ENCODE peak calls at places on chromosomes 13 and 19, in six cellular contexts. Q is HepG2, N is HL-60, Z is GM12878, F is K562, U is H1. J is an unnamed sample.

GRCh38 chr19:37855098-37855497 is 51.3 kb downstream of the WDR87 start:
- DNase-seq in Q (no peak), N (no peak), Z (no peak), F (no peak), U (no peak), J (peak)

GRCh38 chr19:33125929-33126388 is 6.0 kb upstream of the WDR88 start:
- DNase-seq in Q (peak), N (peak), Z (peak), F (peak), U (no peak), J (peak)

GRCh38 chr13:24540236-24541126 is 27.9 kb upstream of the PARP4 start:
- DNase-seq in Q (peak), N (no peak), Z (no peak), F (peak), U (peak), J (peak)

GRCh38 chr19:17379221-17379631 is 2.1 kb upstream of the PLVAP start:
- DNase-seq in Q (no peak), N (no peak), Z (no peak), F (no peak), U (no peak), J (no peak)

GRCh38 chr19:49499030-49499670 is 2.9 kb downstream of the RPS11 start:
- DNase-seq in Q (no peak), N (no peak), Z (no peak), F (no peak), U (no peak), J (no peak)

GRCh38 chr19:34556500-34556899 is 74.9 kb downstream of the WTIP start:
- DNase-seq in Q (peak), N (no peak), Z (no peak), F (peak), U (no peak), J (no peak)

GRCh38 chr19:14416743-14417214 is 2.4 kb downstream of the DDX39A start:
- DNase-seq in Q (no peak), N (no peak), Z (no peak), F (no peak), U (no peak), J (no peak)

GRCh38 chr19:3606690-3607289 is at the start of gene TBXA2R:
- DNase-seq in Q (no peak), N (no peak), Z (no peak), F (peak), U (no peak), J (peak)

GRCh38 chr13:47216176-47216822 is 319.4 kb upstream of the HTR2A start:
- DNase-seq in Q (no peak), N (no peak), Z (no peak), F (no peak), U (no peak), J (no peak)

GRCh38 chr13:110070511-110071120 is 236.3 kb downstream of the COL4A1 start:
- DNase-seq in Q (no peak), N (no peak), Z (no peak), F (no peak), U (no peak), J (no peak)

GRCh38 chr19:29482855-29483640 is 42.7 kb upstream of the VSTM2B start:
- DNase-seq in Q (no peak), N (no peak), Z (no peak), F (no peak), U (no peak), J (no peak)

GRCh38 chr19:2546128-2547032 is 70.5 kb downstream of the GADD45B start:
- DNase-seq in Q (peak), N (peak), Z (no peak), F (no peak), U (no peak), J (no peak)

GRCh38 chr13:49580980-49581680 is 4.2 kb downstream of the RCBTB1 start:
- DNase-seq in Q (no peak), N (no peak), Z (no peak), F (no peak), U (no peak), J (no peak)

GRCh38 chr13:90717451-90717936 is 630.0 kb upstream of the MIR17HG start:
- DNase-seq in Q (no peak), N (no peak), Z (no peak), F (no peak), U (no peak), J (no peak)

GRCh38 chr19:39446365-39447084 is 1.1 kb downstream of the SUPT5H start:
- DNase-seq in Q (no peak), N (no peak), Z (no peak), F (no peak), U (no peak), J (no peak)

GRCh38 chr13:29844441-29844840 is 6.0 kb downstream of the UBL3 start:
- DNase-seq in Q (no peak), N (no peak), Z (no peak), F (no peak), U (no peak), J (no peak)

GRCh38 chr19:2602391-2603181 is 99.9 kb downstream of the GNG7 start:
- DNase-seq in Q (no peak), N (no peak), Z (no peak), F (no peak), U (no peak), J (peak)

GRCh38 chr13:113176292-113176691 is 17.8 kb downstream of the PROZ start:
- DNase-seq in Q (no peak), N (no peak), Z (no peak), F (no peak), U (no peak), J (no peak)

GRCh38 chr13:40273173-40274000 is 393.1 kb downstream of the FOXO1 start:
- DNase-seq in Q (no peak), N (no peak), Z (no peak), F (no peak), U (no peak), J (no peak)

GRCh38 chr19:44356383-44357111 is at the start of gene ZNF112:
- DNase-seq in Q (peak), N (no peak), Z (peak), F (peak), U (peak), J (peak)

GRCh38 chr13:20161275-20161950 is 561 bp upstream of the GJA3 start:
- DNase-seq in Q (no peak), N (no peak), Z (no peak), F (no peak), U (no peak), J (peak)

GRCh38 chr19:5150331-5150901 is 181.5 kb downstream of the KDM4B start:
- DNase-seq in Q (no peak), N (no peak), Z (no peak), F (no peak), U (no peak), J (no peak)

GRCh38 chr13:114135731-114136171 is 3.3 kb upstream of the RASA3 start:
- DNase-seq in Q (no peak), N (no peak), Z (no peak), F (no peak), U (no peak), J (no peak)

GRCh38 chr19:3981736-3982681 is 3.3 kb downstream of the EEF2 start:
- DNase-seq in Q (no peak), N (peak), Z (no peak), F (no peak), U (no peak), J (peak)

GRCh38 chr13:98310485-98311199 is 133.6 kb upstream of the RNF113B start:
- DNase-seq in Q (peak), N (no peak), Z (no peak), F (no peak), U (no peak), J (no peak)
- TF ChIP-seq GABPA in Q (peak), N (no peak), Z (no peak), F (no peak), U (no peak), J (no peak)

DNA sequence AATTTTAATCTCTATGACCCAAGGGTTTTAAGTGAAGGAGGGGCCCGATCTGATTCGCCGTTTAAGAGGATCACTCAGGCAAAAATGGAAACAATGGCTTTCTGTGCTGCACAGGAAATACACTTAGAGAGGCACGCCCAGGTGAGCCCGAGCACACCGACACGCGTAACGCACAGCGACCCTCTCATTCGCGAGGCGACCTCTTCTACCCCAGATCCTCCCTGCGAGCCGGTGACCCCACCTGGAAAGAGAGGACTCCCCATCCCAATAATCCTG is 216 bp downstream of the SH2D3A start:
- DNase-seq in Q (peak), N (no peak), Z (no peak), F (peak), U (no peak), J (no peak)
- TF ChIP-seq GABPA in Q (no peak), N (no peak), Z (no peak), F (no peak), U (no peak), J (no peak)

DNA sequence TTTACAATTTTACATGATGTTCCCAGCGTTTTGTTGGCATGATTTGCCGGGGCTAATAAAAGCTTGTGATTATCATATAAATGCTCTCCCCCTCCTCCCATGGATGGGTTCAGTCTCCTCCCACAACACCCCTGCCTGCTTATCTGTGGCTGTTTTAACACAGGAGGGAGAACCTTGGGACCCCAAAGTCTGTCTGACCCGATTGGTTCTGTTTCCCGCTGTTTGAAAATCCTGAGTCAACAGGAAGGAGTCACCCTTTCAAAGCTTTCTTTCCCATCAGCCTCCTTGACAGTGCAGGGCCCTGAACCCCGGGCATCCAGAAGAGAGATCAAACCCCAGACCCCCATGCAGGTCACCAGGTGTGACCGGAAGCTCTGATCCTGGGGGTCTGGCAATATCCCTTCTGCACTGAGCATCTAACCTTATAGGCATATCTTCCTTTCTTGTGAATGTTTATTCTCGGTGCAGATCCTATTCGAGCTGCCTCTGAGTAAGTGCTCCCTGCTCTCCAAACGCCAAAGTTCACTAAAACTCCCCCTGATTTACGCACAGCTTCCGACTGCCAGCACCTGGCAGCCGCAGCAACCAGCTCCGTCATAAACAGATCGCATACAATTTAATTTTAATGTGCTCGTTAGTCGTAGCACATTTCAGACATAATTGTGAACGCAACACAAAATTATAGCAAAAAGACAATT is 74.8 kb downstream of the TSHZ3 start:
- DNase-seq in Q (no peak), N (no peak), Z (no peak), F (no peak), U (no peak), J (no peak)
- TF ChIP-seq GABPA in Q (no peak), N (no peak), Z (no peak), F (no peak), U (no peak), J (no peak)

GRCh38 chr13:101576977-101577376 is 124.5 kb downstream of the ITGBL1 start:
- DNase-seq in Q (peak), N (no peak), Z (no peak), F (no peak), U (no peak), J (no peak)
- TF ChIP-seq GABPA in Q (no peak), N (no peak), Z (no peak), F (no peak), U (no peak), J (no peak)

DNA sequence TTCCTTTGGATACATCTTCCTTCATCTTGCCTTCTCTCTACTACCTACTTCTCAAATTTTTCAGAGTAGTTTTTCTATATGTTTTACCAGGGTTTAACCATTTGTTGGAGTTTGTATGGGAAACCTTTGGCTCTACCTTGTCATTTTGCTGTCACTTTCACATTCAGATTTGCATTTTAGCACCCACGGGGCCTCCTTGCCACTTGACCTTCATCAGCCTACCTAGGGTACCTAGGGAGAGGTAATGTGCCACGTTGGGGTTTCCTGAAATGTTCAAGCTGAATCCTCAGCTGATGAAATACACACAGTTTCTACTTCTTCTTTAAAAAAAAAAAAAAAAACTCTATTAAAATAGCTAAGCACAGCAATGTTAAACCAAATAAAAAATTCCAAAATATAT is 5.2 kb upstream of the USP12 start:
- DNase-seq in Q (no peak), N (no peak), Z (no peak), F (no peak), U (no peak), J (no peak)
- TF ChIP-seq GABPA in Q (no peak), N (no peak), Z (no peak), F (no peak), U (no peak), J (no peak)

GRCh38 chr19:343941-344624 is 513 bp downstream of the MIER2 start:
- DNase-seq in Q (no peak), N (no peak), Z (no peak), F (peak), U (no peak), J (peak)
- TF ChIP-seq GABPA in Q (no peak), N (no peak), Z (no peak), F (no peak), U (no peak), J (no peak)